ENCODE peak calls at places on chromosomes 6 and 20, in seven cellular contexts. T is endothelial cell, N is heart right ventricle, Q is H1, P is neural progenitor cell, Y is brain microvascular endothelial cell, Z is upper lobe of right lung. M is an unnamed sample.
A peak's percentile ranks its signal among the peaks of the same experiment; 100 is the strongest.

GRCh38 chr20:44174996-44175766 is 11.8 kb downstream of the JPH2 start:
- DNase-seq in T (no peak), N (peak; percentile 39), Q (no peak), P (no peak), Y (no peak), Z (no peak), M (no peak)

GRCh38 chr20:50273601-50274491 is 83.2 kb downstream of the CEBPB start:
- DNase-seq in T (no peak), N (no peak), Q (no peak), P (no peak), Y (no peak), Z (no peak), M (no peak)

GRCh38 chr20:39294137-39294725 is 332.1 kb downstream of the DHX35 start:
- DNase-seq in T (no peak), N (no peak), Q (no peak), P (no peak), Y (no peak), Z (no peak), M (no peak)

GRCh38 chr6:13490402-13490801 is 3.0 kb upstream of the GFOD1 start:
- DNase-seq in T (no peak), N (no peak), Q (no peak), P (no peak), Y (no peak), Z (no peak), M (no peak)

GRCh38 chr6:100461273-100461919 is 3.3 kb downstream of the SIM1 start:
- DNase-seq in T (peak; percentile 66), N (no peak), Q (peak; percentile 76), P (peak; percentile 75), Y (no peak), Z (no peak), M (peak; percentile 67)

GRCh38 chr6:129197154-129197553 is 314.2 kb downstream of the LAMA2 start:
- DNase-seq in T (no peak), N (no peak), Q (no peak), P (no peak), Y (no peak), Z (no peak), M (no peak)

GRCh38 chr20:62832212-62832922 is 15.5 kb downstream of the COL9A3 start:
- DNase-seq in T (no peak), N (peak; percentile 31), Q (no peak), P (no peak), Y (no peak), Z (no peak), M (no peak)

GRCh38 chr6:109867009-109867969 is 110.8 kb upstream of the GPR6 start:
- DNase-seq in T (no peak), N (peak; percentile 13), Q (no peak), P (no peak), Y (no peak), Z (no peak), M (no peak)

GRCh38 chr6:22737331-22737730 is 168.0 kb downstream of the HDGFL1 start:
- DNase-seq in T (peak; percentile 59), N (no peak), Q (peak; percentile 70), P (peak; percentile 79), Y (peak; percentile 51), Z (no peak), M (peak; percentile 60)

GRCh38 chr6:87671555-87672029 is 30.4 kb downstream of the AKIRIN2 start:
- DNase-seq in T (no peak), N (no peak), Q (no peak), P (no peak), Y (no peak), Z (no peak), M (no peak)

GRCh38 chr20:59006864-59007757 is at the start of gene CTSZ:
- DNase-seq in T (peak; percentile 60), N (peak; percentile 81), Q (peak; percentile 76), P (peak; percentile 81), Y (no peak), Z (peak; percentile 91), M (peak; percentile 72)

GRCh38 chr20:12030470-12030869 is 112.8 kb downstream of the BTBD3 start:
- DNase-seq in T (no peak), N (no peak), Q (no peak), P (no peak), Y (no peak), Z (no peak), M (no peak)

GRCh38 chr6:38146021-38146657 is 326.6 kb downstream of the ZFAND3 start:
- DNase-seq in T (no peak), N (no peak), Q (no peak), P (no peak), Y (no peak), Z (peak; percentile 56), M (no peak)

GRCh38 chr6:45574885-45575284 is 197.2 kb upstream of the SUPT3H start:
- DNase-seq in T (no peak), N (no peak), Q (no peak), P (no peak), Y (no peak), Z (no peak), M (no peak)

GRCh38 chr20:34179636-34180360 is 61.4 kb upstream of the ASIP start:
- DNase-seq in T (no peak), N (no peak), Q (no peak), P (no peak), Y (no peak), Z (no peak), M (no peak)

GRCh38 chr6:15017251-15017650 is 228.6 kb upstream of the JARID2 start:
- DNase-seq in T (no peak), N (peak; percentile 23), Q (peak; percentile 65), P (peak; percentile 89), Y (peak; percentile 5), Z (no peak), M (peak; percentile 38)

GRCh38 chr6:37456816-37457560 is 24.0 kb downstream of the CMTR1 start:
- DNase-seq in T (no peak), N (no peak), Q (no peak), P (no peak), Y (peak; percentile 40), Z (no peak), M (no peak)

GRCh38 chr6:113299526-113299925 is 557.6 kb upstream of the MARCKS start:
- DNase-seq in T (no peak), N (no peak), Q (no peak), P (no peak), Y (no peak), Z (no peak), M (no peak)

GRCh38 chr6:137798846-137799245 is 68.2 kb upstream of the TNFAIP3 start:
- DNase-seq in T (no peak), N (no peak), Q (no peak), P (no peak), Y (no peak), Z (no peak), M (no peak)

GRCh38 chr20:43102394-43102793 is 87.3 kb downstream of the PTPRT start:
- DNase-seq in T (no peak), N (no peak), Q (peak; percentile 71), P (peak; percentile 32), Y (no peak), Z (no peak), M (peak; percentile 27)

GRCh38 chr6:2061880-2062279 is 183.5 kb downstream of the GMDS start:
- DNase-seq in T (no peak), N (no peak), Q (no peak), P (no peak), Y (no peak), Z (no peak), M (no peak)

GRCh38 chr6:155373276-155373675 is 59.0 kb upstream of the TFB1M start:
- DNase-seq in T (no peak), N (no peak), Q (no peak), P (no peak), Y (no peak), Z (no peak), M (no peak)

GRCh38 chr6:104527311-104527710 is 332.4 kb downstream of the HACE1 start:
- DNase-seq in T (no peak), N (no peak), Q (no peak), P (no peak), Y (no peak), Z (no peak), M (no peak)

GRCh38 chr6:104526383-104526782 is 333.3 kb downstream of the HACE1 start:
- DNase-seq in T (no peak), N (no peak), Q (no peak), P (no peak), Y (no peak), Z (no peak), M (no peak)

GRCh38 chr6:104531591-104531990 is 328.1 kb downstream of the HACE1 start:
- DNase-seq in T (no peak), N (no peak), Q (no peak), P (no peak), Y (no peak), Z (no peak), M (no peak)

GRCh38 chr6:104525677-104526322 is 333.9 kb downstream of the HACE1 start:
- DNase-seq in T (peak; percentile 75), N (peak; percentile 55), Q (peak; percentile 80), P (peak; percentile 89), Y (peak; percentile 79), Z (peak; percentile 76), M (peak; percentile 77)

GRCh38 chr6:104527761-104528415 is 331.8 kb downstream of the HACE1 start:
- DNase-seq in T (peak; percentile 44), N (no peak), Q (peak; percentile 69), P (peak; percentile 54), Y (peak; percentile 36), Z (no peak), M (peak; percentile 33)
- TF ChIP-seq CTCF in T (no peak), N (peak; percentile 33), Q (peak; percentile 69), P (peak; percentile 64), Y (peak; percentile 60), Z (peak; percentile 26), M (peak; percentile 25)

GRCh38 chr6:143953922-143954321 is 54.1 kb downstream of the PLAGL1 start:
- DNase-seq in T (no peak), N (no peak), Q (no peak), P (peak; percentile 35), Y (no peak), Z (no peak), M (no peak)
- TF ChIP-seq CTCF in T (no peak), N (no peak), Q (peak; percentile 51), P (peak; percentile 23), Y (no peak), Z (no peak), M (no peak)

GRCh38 chr6:145490068-145490467 is 245.3 kb downstream of the EPM2A start:
- DNase-seq in T (no peak), N (no peak), Q (no peak), P (no peak), Y (no peak), Z (no peak), M (no peak)

GRCh38 chr6:145497006-145497405 is 238.3 kb downstream of the EPM2A start:
- DNase-seq in T (no peak), N (no peak), Q (no peak), P (no peak), Y (no peak), Z (no peak), M (no peak)

GRCh38 chr6:145486306-145486705 is 249.0 kb downstream of the EPM2A start:
- DNase-seq in T (no peak), N (no peak), Q (no peak), P (no peak), Y (no peak), Z (no peak), M (no peak)

DNA sequence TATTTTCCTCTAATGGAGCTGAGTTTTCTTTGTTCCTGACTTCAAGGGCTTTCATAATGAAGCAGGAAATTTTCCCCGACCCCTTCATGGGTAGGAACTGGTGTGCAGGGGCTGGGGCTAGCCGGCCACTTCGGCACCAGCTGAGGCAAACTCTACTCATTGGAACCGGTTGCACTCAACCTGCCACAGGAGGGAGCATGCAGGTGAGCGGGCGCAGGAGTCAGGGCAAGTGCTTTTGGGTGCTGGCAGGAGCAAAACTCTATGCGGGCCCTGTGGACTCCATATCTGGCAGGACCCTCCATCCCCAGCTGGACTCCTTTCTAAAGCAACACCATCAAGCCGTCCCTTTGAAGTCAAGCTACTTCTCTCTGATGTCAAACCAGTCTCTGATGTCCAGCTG is 244.2 kb downstream of the EPM2A start:
- DNase-seq in T (no peak), N (no peak), Q (no peak), P (no peak), Y (no peak), Z (no peak), M (no peak)
- TF ChIP-seq CTCF in T (no peak), N (no peak), Q (peak; percentile 34), P (no peak), Y (no peak), Z (no peak), M (no peak)

GRCh38 chr20:51700809-51701285 is 67.3 kb downstream of the ATP9A start:
- DNase-seq in T (peak; percentile 34), N (no peak), Q (no peak), P (peak; percentile 61), Y (peak; percentile 38), Z (no peak), M (peak; percentile 32)
- TF ChIP-seq CTCF in T (peak; percentile 92), N (peak; percentile 65), Q (peak; percentile 80), P (peak; percentile 62), Y (peak; percentile 82), Z (peak; percentile 64), M (peak; percentile 61)